ENCODE peak calls at places on chromosomes 4 and X, in six cellular contexts. R is stimulated activated CD4-positive, alpha-beta T cell treated with anti-CD3 and anti-CD28 coated beads, Interleukin-4, amount 100 ng/mL, for 48 hours; L is RPMI7951; J is T1000; S is NCI-H146; N is effector memory CD8-positive, alpha-beta T cell. M is an unnamed sample.

GRCh38 chr4:184039963-184040383 is 134.9 kb downstream of the STOX2 start:
- DNase-seq in R (peak; percentile 6), L (no peak), J (no peak), S (no peak), N (no peak), M (no peak)

GRCh38 chr4:176547005-176547404 is 227.2 kb downstream of the SPCS3 start:
- DNase-seq in R (no peak), L (peak; percentile 92), J (no peak), S (no peak), N (no peak), M (no peak)

GRCh38 chr4:182141046-182141445 is 102.2 kb upstream of the TENM3 start:
- DNase-seq in R (no peak), L (no peak), J (no peak), S (no peak), N (no peak), M (no peak)

GRCh38 chr4:14855719-14856075 is 146.6 kb upstream of the CPEB2 start:
- DNase-seq in R (no peak), L (no peak), J (no peak), S (no peak), N (no peak), M (no peak)

GRCh38 chr4:83282049-83282535 is 2.5 kb downstream of the COQ2 start:
- DNase-seq in R (peak; percentile 36), L (peak; percentile 52), J (peak; percentile 19), S (peak; percentile 0), N (peak; percentile 78), M (peak; percentile 63)

GRCh38 chr4:111231281-111231680 is 608.4 kb upstream of the PITX2 start:
- DNase-seq in R (no peak), L (no peak), J (no peak), S (no peak), N (no peak), M (no peak)

GRCh38 chrX:74232859-74233258 is 71.1 kb upstream of the ZCCHC13 start:
- DNase-seq in R (no peak), L (peak; percentile 30), J (no peak), S (no peak), N (no peak), M (no peak)

GRCh38 chrX:13647709-13648212 is 5.2 kb upstream of the TCEANC start:
- DNase-seq in R (peak; percentile 41), L (peak; percentile 92), J (no peak), S (peak; percentile 92), N (peak; percentile 43), M (peak; percentile 40)

GRCh38 chr4:85030156-85030555 is 63.7 kb upstream of the WDFY3 start:
- DNase-seq in R (no peak), L (no peak), J (no peak), S (no peak), N (no peak), M (no peak)

GRCh38 chr4:154998284-154998683 is 210.2 kb upstream of the NPY2R start:
- DNase-seq in R (no peak), L (peak; percentile 16), J (no peak), S (no peak), N (no peak), M (no peak)

GRCh38 chrX:116173006-116173405 is 2.5 kb downstream of the AGTR2 start:
- DNase-seq in R (no peak), L (no peak), J (no peak), S (no peak), N (no peak), M (no peak)

GRCh38 chr4:2331519-2332200 is 69.8 kb upstream of the MXD4 start:
- DNase-seq in R (no peak), L (no peak), J (no peak), S (no peak), N (no peak), M (no peak)

GRCh38 chr4:107740950-107741701 is 21.1 kb upstream of the PAPSS1 start:
- DNase-seq in R (no peak), L (peak; percentile 78), J (peak; percentile 16), S (peak; percentile 8), N (no peak), M (no peak)

GRCh38 chrX:134443020-134443419 is 16.9 kb upstream of the HPRT1 start:
- DNase-seq in R (no peak), L (no peak), J (no peak), S (no peak), N (no peak), M (no peak)

GRCh38 chr4:7781361-7781760 is 158.3 kb downstream of the AFAP1 start:
- DNase-seq in R (no peak), L (no peak), J (no peak), S (no peak), N (no peak), M (no peak)

GRCh38 chr4:107115185-107115847 is 79.2 kb upstream of the DKK2 start:
- DNase-seq in R (no peak), L (peak; percentile 17), J (no peak), S (no peak), N (no peak), M (no peak)

GRCh38 chrX:66142351-66142750 is 21.7 kb upstream of the HEPH start:
- DNase-seq in R (no peak), L (no peak), J (no peak), S (no peak), N (no peak), M (no peak)

GRCh38 chr4:139281212-139281611 is 1.2 kb upstream of the MGARP start:
- DNase-seq in R (no peak), L (no peak), J (no peak), S (peak; percentile 6), N (no peak), M (no peak)

GRCh38 chr4:64533159-64533558 is 123.9 kb upstream of the TECRL start:
- DNase-seq in R (no peak), L (no peak), J (no peak), S (no peak), N (no peak), M (no peak)

GRCh38 chr4:188002346-188002745 is 6.8 kb downstream of the ZFP42 start:
- DNase-seq in R (no peak), L (peak; percentile 18), J (no peak), S (no peak), N (no peak), M (no peak)

GRCh38 chr4:119490335-119490734 is 138.3 kb downstream of the PDE5A start:
- DNase-seq in R (no peak), L (no peak), J (no peak), S (peak; percentile 15), N (no peak), M (no peak)

GRCh38 chrX:150148749-150149672 is 210.7 kb upstream of the EOLA2 start:
- DNase-seq in R (no peak), L (peak; percentile 66), J (no peak), S (no peak), N (no peak), M (no peak)

GRCh38 chrX:97057349-97057909 is 173.7 kb downstream of the RPA4 start:
- DNase-seq in R (no peak), L (no peak), J (no peak), S (peak; percentile 80), N (no peak), M (peak; percentile 66)

GRCh38 chr4:183765121-183765990 is 106.3 kb downstream of the TRAPPC11 start:
- DNase-seq in R (no peak), L (no peak), J (no peak), S (no peak), N (no peak), M (no peak)

GRCh38 chr4:15951781-15952180 is 11.2 kb downstream of the FGFBP2 start:
- DNase-seq in R (no peak), L (no peak), J (no peak), S (no peak), N (no peak), M (no peak)

GRCh38 chrX:56228914-56229313 is 3.2 kb upstream of the KLF8 start:
- DNase-seq in R (no peak), L (no peak), J (no peak), S (no peak), N (no peak), M (no peak)

GRCh38 chr4:85955614-85956295 is 404.1 kb downstream of the MAPK10 start:
- DNase-seq in R (no peak), L (peak; percentile 81), J (no peak), S (no peak), N (no peak), M (no peak)

GRCh38 chr4:165384608-165385007 is 5.8 kb downstream of the CPE start:
- DNase-seq in R (no peak), L (peak; percentile 16), J (no peak), S (peak; percentile 25), N (no peak), M (peak; percentile 50)

GRCh38 chr4:140138428-140138827 is 15.6 kb downstream of the MAML3 start:
- DNase-seq in R (no peak), L (no peak), J (no peak), S (no peak), N (no peak), M (no peak)

GRCh38 chrX:118878977-118879376 is 55.4 kb downstream of the ZCCHC12 start:
- DNase-seq in R (no peak), L (no peak), J (no peak), S (no peak), N (no peak), M (no peak)

GRCh38 chrX:78625292-78625909 is 33.7 kb downstream of the RTL3 start:
- DNase-seq in R (no peak), L (peak; percentile 15), J (no peak), S (no peak), N (no peak), M (no peak)

GRCh38 chrX:151754641-151755215 is 20.2 kb downstream of the CNGA2 start:
- DNase-seq in R (no peak), L (peak; percentile 29), J (no peak), S (no peak), N (no peak), M (no peak)